ENCODE peak calls at places on chromosomes 2 and 18, in four cellular contexts. H is kidney glomerular epithelial cell, P is neural progenitor cell, W is SJSA1. U is an unnamed sample.

GRCh38 chr2:73614997-73615396 is 27.2 kb downstream of the NAT8 start:
- DNase-seq in H (no peak), P (no peak), W (no peak), U (no peak)

GRCh38 chr2:161990741-161991140 is 83.3 kb downstream of the DPP4 start:
- DNase-seq in H (peak; percentile 75), P (no peak), W (no peak), U (no peak)

GRCh38 chr18:57915241-57915640 is 112.1 kb upstream of the ATP8B1 start:
- DNase-seq in H (no peak), P (no peak), W (no peak), U (peak; percentile 72)

GRCh38 chr2:147641644-147642043 is 203.2 kb upstream of the ACVR2A start:
- DNase-seq in H (no peak), P (no peak), W (no peak), U (no peak)

GRCh38 chr18:50038448-50038847 is 156.5 kb downstream of the MYO5B start:
- DNase-seq in H (no peak), P (no peak), W (no peak), U (no peak)

GRCh38 chr2:222404126-222404891 is 20.0 kb upstream of the SGPP2 start:
- DNase-seq in H (no peak), P (no peak), W (no peak), U (no peak)

GRCh38 chr2:85446296-85447221 is 28.0 kb downstream of the SH2D6 start:
- DNase-seq in H (no peak), P (no peak), W (no peak), U (no peak)

GRCh38 chr2:98269274-98269673 is 77.0 kb upstream of the CNGA3 start:
- DNase-seq in H (peak; percentile 34), P (peak; percentile 66), W (no peak), U (no peak)

GRCh38 chr2:15826273-15826717 is 114.1 kb upstream of the MYCN start:
- DNase-seq in H (no peak), P (peak; percentile 87), W (no peak), U (no peak)

GRCh38 chr2:218984239-218985020 is 554 bp downstream of the FEV start:
- DNase-seq in H (no peak), P (peak; percentile 63), W (no peak), U (no peak)

GRCh38 chr2:238125127-238125885 is 13.2 kb upstream of the KLHL30 start:
- DNase-seq in H (no peak), P (no peak), W (no peak), U (no peak)

GRCh38 chr2:68237404-68237803 is 14.9 kb downstream of the PPP3R1 start:
- DNase-seq in H (no peak), P (no peak), W (no peak), U (no peak)

GRCh38 chr2:70043252-70043875 is 43.9 kb upstream of the PCBP1 start:
- DNase-seq in H (no peak), P (no peak), W (no peak), U (no peak)

GRCh38 chr2:133434962-133435668 is 133.1 kb downstream of the NCKAP5 start:
- DNase-seq in H (peak; percentile 97), P (no peak), W (peak; percentile 90), U (peak; percentile 31)

GRCh38 chr18:14916181-14916580 is 168.2 kb downstream of the ANKRD30B start:
- DNase-seq in H (no peak), P (no peak), W (no peak), U (no peak)

GRCh38 chr2:235829726-235830125 is 335.9 kb downstream of the AGAP1 start:
- DNase-seq in H (no peak), P (no peak), W (no peak), U (no peak)

GRCh38 chr2:113316085-113316484 is 37.4 kb upstream of the PAX8 start:
- DNase-seq in H (no peak), P (no peak), W (no peak), U (no peak)